ENCODE peak calls at places on chromosome 14, in five cellular contexts. One of them, this sample, is unnamed.

GRCh38 chr14:76687611-76688372 is 73.5 kb upstream of the VASH1 start:
- DNase-seq in mammary epithelial cell: peak; percentile 50
- DNase-seq in activated gamma-delta T cell treated with Interleukin-2 at 50 U/mL for 16 hours: no peak
- DNase-seq in GM04504: no peak
- DNase-seq in fibroblast of pulmonary artery: no peak
- DNase-seq in this sample: no peak

GRCh38 chr14:72679591-72680151 is 214.2 kb downstream of the DPF3 start:
- DNase-seq in mammary epithelial cell: no peak
- DNase-seq in GM04504: no peak
- DNase-seq in fibroblast of pulmonary artery: no peak
- DNase-seq in activated gamma-delta T cell treated with Interleukin-2 at 50 U/mL for 16 hours: no peak
- DNase-seq in this sample: no peak

GRCh38 chr14:38078393-38078792 is 129.3 kb upstream of the SSTR1 start:
- DNase-seq in fibroblast of pulmonary artery: no peak
- DNase-seq in mammary epithelial cell: no peak
- DNase-seq in activated gamma-delta T cell treated with Interleukin-2 at 50 U/mL for 16 hours: peak; percentile 62
- DNase-seq in GM04504: no peak
- DNase-seq in this sample: no peak

GRCh38 chr14:92481386-92481785 is 32.2 kb upstream of the RIN3 start:
- DNase-seq in mammary epithelial cell: no peak
- DNase-seq in fibroblast of pulmonary artery: peak; percentile 57
- DNase-seq in GM04504: no peak
- DNase-seq in activated gamma-delta T cell treated with Interleukin-2 at 50 U/mL for 16 hours: no peak
- DNase-seq in this sample: no peak

GRCh38 chr14:81067156-81067555 is 111.7 kb downstream of the TSHR start:
- DNase-seq in fibroblast of pulmonary artery: no peak
- DNase-seq in activated gamma-delta T cell treated with Interleukin-2 at 50 U/mL for 16 hours: no peak
- DNase-seq in GM04504: no peak
- DNase-seq in mammary epithelial cell: no peak
- DNase-seq in this sample: no peak

GRCh38 chr14:67270933-67271332 is 29.7 kb downstream of the PALS1 start:
- DNase-seq in fibroblast of pulmonary artery: no peak
- DNase-seq in activated gamma-delta T cell treated with Interleukin-2 at 50 U/mL for 16 hours: no peak
- DNase-seq in GM04504: no peak
- DNase-seq in mammary epithelial cell: no peak
- DNase-seq in this sample: no peak

GRCh38 chr14:58822856-58823255 is 185.1 kb downstream of the DACT1 start:
- DNase-seq in activated gamma-delta T cell treated with Interleukin-2 at 50 U/mL for 16 hours: no peak
- DNase-seq in GM04504: no peak
- DNase-seq in fibroblast of pulmonary artery: no peak
- DNase-seq in mammary epithelial cell: no peak
- DNase-seq in this sample: no peak

GRCh38 chr14:80172380-80173055 is 38.8 kb downstream of the DIO2 start:
- DNase-seq in GM04504: no peak
- DNase-seq in mammary epithelial cell: peak; percentile 40
- DNase-seq in fibroblast of pulmonary artery: no peak
- DNase-seq in activated gamma-delta T cell treated with Interleukin-2 at 50 U/mL for 16 hours: no peak
- DNase-seq in this sample: peak; percentile 50

GRCh38 chr14:72476657-72477499 is 417.0 kb downstream of the DPF3 start:
- DNase-seq in mammary epithelial cell: peak; percentile 86
- DNase-seq in activated gamma-delta T cell treated with Interleukin-2 at 50 U/mL for 16 hours: peak; percentile 42
- DNase-seq in GM04504: peak; percentile 72
- DNase-seq in fibroblast of pulmonary artery: peak; percentile 13
- DNase-seq in this sample: peak; percentile 55

GRCh38 chr14:49484180-49484579 is 102.0 kb downstream of the RPS29 start:
- DNase-seq in fibroblast of pulmonary artery: no peak
- DNase-seq in GM04504: no peak
- DNase-seq in activated gamma-delta T cell treated with Interleukin-2 at 50 U/mL for 16 hours: no peak
- DNase-seq in mammary epithelial cell: no peak
- DNase-seq in this sample: no peak

GRCh38 chr14:104794099-104794498 is 1.4 kb downstream of the AKT1 start:
- DNase-seq in fibroblast of pulmonary artery: peak; percentile 67
- DNase-seq in activated gamma-delta T cell treated with Interleukin-2 at 50 U/mL for 16 hours: peak; percentile 27
- DNase-seq in mammary epithelial cell: peak; percentile 63
- DNase-seq in GM04504: no peak
- DNase-seq in this sample: no peak

GRCh38 chr14:73802431-73803188 is 49.0 kb upstream of the PTGR2 start:
- DNase-seq in activated gamma-delta T cell treated with Interleukin-2 at 50 U/mL for 16 hours: no peak
- DNase-seq in GM04504: no peak
- DNase-seq in fibroblast of pulmonary artery: no peak
- DNase-seq in mammary epithelial cell: peak; percentile 89
- DNase-seq in this sample: no peak

This sample was measured in stromal cell of bone marrow.